ENCODE peak calls at places on chromosomes 7 and 10, in eight cellular contexts. X is heart right ventricle, B is suprapubic skin, O is esophagus squamous epithelium, U is Panc1, D is kidney, H is A549, K is lower lobe of right lung. M is an unnamed sample. For H3K4me1, the result is how much of the 10 kb centered on the place peaks cover.

GRCh38 chr7:1672851-1673486 is 2.9 kb downstream of the ELFN1 start:
- DNase-seq in O (no peak), U (no peak), B (peak), H (no peak), X (no peak), K (peak), D (peak), M (no peak)

GRCh38 chr10:80579370-80579769 is 41.7 kb downstream of the SH2D4B start:
- DNase-seq in D (no peak), B (no peak), O (no peak), H (no peak), X (no peak), U (no peak), K (no peak), M (no peak)

GRCh38 chr10:93436577-93436976 is 45.6 kb downstream of the MYOF start:
- DNase-seq in H (no peak), X (peak), U (no peak), O (no peak), B (no peak), D (no peak), K (no peak), M (no peak)

GRCh38 chr10:23530079-23530478 is 91.2 kb downstream of the OTUD1 start:
- DNase-seq in D (no peak), X (no peak), O (no peak), B (no peak), H (peak), U (no peak), K (no peak), M (no peak)

GRCh38 chr10:131576341-131577177 is 265.0 kb upstream of the TCERG1L start:
- DNase-seq in K (no peak), B (no peak), D (no peak), H (no peak), U (no peak), O (no peak), X (no peak), M (no peak)

GRCh38 chr10:18437486-18437885 is 213.9 kb downstream of the NSUN6 start:
- DNase-seq in X (no peak), U (no peak), O (no peak), B (no peak), D (no peak), K (no peak), H (no peak), M (no peak)

GRCh38 chr10:42984761-42985325 is 92.0 kb upstream of the RET start:
- DNase-seq in O (no peak), U (no peak), D (peak), K (peak), H (no peak), B (no peak), X (no peak), M (no peak)

GRCh38 chr7:141221007-141221612 is 147.2 kb downstream of the TMEM178B start:
- DNase-seq in B (no peak), X (no peak), D (no peak), K (no peak), O (no peak), H (no peak), U (no peak), M (no peak)

GRCh38 chr10:43186150-43186549 is 47.9 kb downstream of the CSGALNACT2 start:
- DNase-seq in X (no peak), H (no peak), K (no peak), O (no peak), B (no peak), D (no peak), U (no peak), M (no peak)

DNA sequence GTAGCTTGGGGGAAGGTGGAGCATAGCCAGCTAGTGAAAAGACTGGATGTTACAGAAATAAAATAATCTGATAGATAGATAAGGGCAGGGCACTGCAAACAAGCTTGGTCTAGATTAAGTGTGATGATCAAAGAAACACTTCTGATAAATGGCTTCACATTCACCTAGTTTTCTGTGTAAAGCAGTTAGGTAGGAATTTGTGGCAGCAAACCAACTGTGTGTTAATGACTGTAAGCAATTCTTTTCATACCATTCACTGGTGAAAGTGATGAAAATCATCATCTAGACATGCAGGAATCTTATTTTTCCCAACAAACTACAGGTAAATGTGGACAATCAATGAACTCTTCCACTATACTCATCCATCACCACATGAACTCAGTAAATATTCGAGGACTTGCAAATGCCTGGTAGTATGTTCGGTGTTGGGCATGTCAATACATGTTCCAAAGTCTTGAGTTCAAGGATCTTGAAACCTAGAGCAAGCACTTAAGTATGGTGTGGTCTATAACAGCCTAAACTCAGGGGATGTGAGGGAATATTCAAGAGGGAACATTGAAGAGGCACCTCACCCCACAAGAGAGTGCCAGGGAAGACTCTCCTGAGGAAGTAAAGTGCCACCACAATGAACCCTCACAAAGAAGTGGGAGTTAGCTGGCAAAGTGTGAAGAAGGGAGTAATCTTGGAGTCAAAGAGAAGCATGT is 20.4 kb downstream of the PON3 start:
- DNase-seq in X (no peak), B (no peak), O (no peak), K (no peak), D (no peak), H (no peak), U (no peak), M (no peak)
- H3K4me1 ChIP-seq in X (under half), B (under half), O (under half), K (under half), D (under half), H (under half), U (under half), M (under half)

GRCh38 chr10:124614003-124614659 is 130.0 kb downstream of the FAM53B start:
- DNase-seq in O (no peak), H (no peak), X (no peak), K (no peak), D (no peak), B (no peak), U (no peak), M (no peak)
- H3K4me1 ChIP-seq in O (under half), H (under half), X (under half), K (half or more), D (under half), B (under half), U (under half), M (under half)

DNA sequence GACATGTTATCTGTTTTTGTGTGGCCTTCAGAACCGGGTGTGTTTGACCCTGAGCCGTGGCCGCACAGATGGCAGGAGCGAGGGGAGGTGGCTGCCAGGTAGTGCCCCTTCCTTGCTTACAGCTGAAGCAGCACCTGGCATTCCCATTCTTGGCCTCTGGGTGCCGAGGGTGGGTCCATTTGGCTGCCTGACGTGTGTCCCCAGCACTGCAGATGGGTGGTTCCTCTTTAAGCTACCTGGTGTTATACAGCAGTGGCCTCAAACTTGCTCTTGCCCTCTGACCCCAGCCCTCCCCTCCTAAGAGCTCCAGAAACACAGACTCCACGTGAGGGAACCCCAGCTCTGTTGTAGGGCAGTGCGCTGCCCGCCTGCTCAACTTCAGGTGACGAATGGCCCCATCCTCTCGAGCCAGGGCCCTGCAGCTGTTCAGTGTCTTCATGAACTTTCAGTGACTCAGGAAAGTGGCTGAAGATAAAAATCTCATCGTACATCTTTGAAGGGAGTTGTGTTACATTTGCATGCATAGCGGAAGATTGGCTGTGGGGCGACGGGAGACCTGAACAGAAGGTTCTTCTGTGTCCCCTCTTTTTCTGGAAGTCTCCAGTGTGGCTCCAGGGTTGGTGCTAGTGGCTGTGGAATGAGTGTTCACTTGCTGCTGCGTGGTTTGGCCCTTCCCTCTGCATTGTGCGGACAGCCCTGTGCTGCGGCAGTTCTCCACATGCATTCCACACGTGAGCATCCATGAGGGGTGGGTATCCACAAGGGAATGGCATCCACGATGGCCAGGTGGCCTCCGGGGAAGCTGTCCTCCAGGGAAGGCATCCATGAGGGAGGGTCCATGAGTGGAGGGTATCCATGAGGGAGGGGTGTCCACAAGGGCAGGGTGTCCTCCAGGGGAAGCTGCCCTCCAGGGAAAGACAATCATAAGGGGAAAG is 91.6 kb downstream of the INPP5A start:
- DNase-seq in B (peak), U (no peak), D (peak), H (no peak), X (no peak), K (no peak), O (no peak), M (no peak)
- H3K4me1 ChIP-seq in B (half or more), U (under half), D (under half), H (under half), X (half or more), K (half or more), O (under half), M (under half)

GRCh38 chr7:47572939-47573757 is 8.8 kb downstream of the TNS3 start:
- DNase-seq in K (no peak), B (no peak), O (no peak), H (no peak), X (no peak), D (no peak), U (no peak), M (peak)
- H3K4me1 ChIP-seq in K (half or more), B (half or more), O (under half), H (half or more), X (half or more), D (half or more), U (half or more), M (under half)

DNA sequence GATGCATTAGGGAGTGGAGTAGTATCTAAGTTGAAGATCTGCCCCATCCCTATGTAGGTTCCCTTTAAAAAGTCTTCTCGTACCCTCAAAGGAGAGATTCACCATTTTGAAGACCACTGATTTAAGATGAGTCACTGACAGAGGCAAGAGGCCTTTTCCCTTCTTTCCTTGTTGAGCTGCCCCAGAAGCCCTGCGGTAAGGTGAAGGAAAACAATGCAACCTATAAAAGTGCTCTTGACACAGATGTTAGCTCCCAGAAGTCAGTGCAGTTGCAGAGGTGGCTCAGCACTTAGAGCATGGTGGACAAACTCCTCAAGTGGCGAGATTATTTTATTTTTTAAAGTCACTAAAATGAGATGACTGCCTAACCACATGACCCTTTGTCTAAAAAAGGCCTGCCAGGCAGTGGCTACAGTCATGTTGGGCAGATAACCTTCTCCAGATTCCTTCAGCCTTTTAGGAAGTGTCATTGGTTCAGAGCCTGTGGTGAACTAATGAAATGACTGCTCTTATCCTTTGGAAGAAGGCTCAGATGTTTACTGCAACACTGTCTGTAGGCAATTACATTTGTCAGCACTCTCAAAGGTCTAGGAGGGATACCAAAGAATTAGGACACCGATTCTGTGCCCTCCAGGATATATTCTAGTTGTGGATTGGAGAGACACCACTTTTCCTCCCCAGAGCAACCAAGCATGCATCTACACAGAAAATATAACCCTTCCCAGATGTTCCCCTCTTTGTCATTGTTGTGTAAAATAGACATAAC is 88.7 kb downstream of the ARID5B start:
- DNase-seq in K (no peak), U (no peak), O (no peak), D (no peak), X (no peak), B (no peak), H (no peak), M (no peak)
- H3K4me1 ChIP-seq in K (under half), U (half or more), O (under half), D (under half), X (half or more), B (half or more), H (under half), M (under half)

GRCh38 chr7:34776748-34777358 is 118.8 kb downstream of the NPSR1 start:
- DNase-seq in D (no peak), H (no peak), K (no peak), B (no peak), X (no peak), U (no peak), O (no peak), M (no peak)
- H3K4me1 ChIP-seq in D (under half), H (under half), K (under half), B (under half), X (under half), U (under half), O (under half), M (under half)

DNA sequence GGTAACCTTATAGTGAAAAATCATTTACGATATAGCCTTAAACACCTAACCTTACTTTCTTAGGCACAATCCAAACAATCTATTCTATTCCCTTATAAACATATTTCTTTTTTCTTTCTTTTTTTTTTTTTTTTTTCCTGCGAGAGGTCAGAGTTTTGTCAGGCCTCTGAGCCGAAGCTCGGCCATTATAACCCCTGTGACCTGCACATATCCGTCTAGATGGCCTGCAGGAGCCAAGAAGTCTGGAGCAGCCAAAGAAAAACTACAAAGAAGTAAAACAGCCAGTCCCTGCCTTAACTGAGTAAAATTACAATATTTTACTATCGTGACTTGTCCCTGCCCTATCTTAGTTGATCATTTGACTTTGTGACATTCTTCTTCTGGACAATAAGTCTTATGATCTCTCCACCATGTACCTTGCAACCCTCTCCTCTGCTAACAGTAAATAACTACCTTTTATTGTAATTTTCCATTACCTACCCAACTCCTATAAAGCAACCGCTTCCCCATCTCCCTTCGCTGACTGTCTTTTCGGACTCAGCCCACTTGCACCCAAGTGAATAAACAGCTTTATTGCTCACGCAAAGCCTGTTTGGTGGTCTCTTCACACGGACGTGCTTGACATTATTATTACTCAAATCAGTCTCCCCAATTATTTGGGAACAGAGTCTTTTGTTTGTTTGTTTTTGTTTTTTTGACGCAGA is 64.5 kb downstream of the AOAH start:
- DNase-seq in K (no peak), X (no peak), U (no peak), B (no peak), H (no peak), D (no peak), O (no peak), M (no peak)
- H3K4me1 ChIP-seq in K (under half), X (under half), U (under half), B (under half), H (under half), D (under half), O (under half), M (under half)

GRCh38 chr10:5655003-5655600 is 11.3 kb downstream of the ASB13 start:
- DNase-seq in B (no peak), K (no peak), U (no peak), X (no peak), O (no peak), H (no peak), D (no peak), M (peak)
- H3K4me1 ChIP-seq in B (under half), K (under half), U (under half), X (under half), O (under half), H (under half), D (under half), M (half or more)

DNA sequence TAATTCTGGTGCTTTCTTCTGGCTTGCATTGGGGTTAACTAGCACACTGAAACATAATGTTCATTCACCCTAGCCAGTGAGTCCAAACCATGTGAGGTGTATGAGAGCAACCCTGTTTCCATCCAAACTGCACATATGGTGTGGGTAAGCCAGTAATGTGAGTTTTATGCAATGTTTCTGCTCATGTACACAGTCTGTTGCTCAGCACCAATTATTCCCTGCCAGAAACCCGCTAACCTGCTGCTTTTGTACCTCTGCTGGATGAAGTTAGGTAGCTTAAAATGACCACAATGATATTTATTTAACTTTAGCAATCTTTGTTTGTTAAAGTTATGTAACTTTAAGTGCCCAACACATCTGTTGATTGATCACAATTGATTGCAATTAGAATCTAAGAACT is 93.7 kb upstream of the RPA3 start:
- DNase-seq in K (no peak), B (no peak), O (no peak), D (no peak), U (no peak), X (no peak), H (no peak), M (no peak)
- H3K4me1 ChIP-seq in K (under half), B (under half), O (under half), D (under half), U (under half), X (under half), H (under half), M (under half)

DNA sequence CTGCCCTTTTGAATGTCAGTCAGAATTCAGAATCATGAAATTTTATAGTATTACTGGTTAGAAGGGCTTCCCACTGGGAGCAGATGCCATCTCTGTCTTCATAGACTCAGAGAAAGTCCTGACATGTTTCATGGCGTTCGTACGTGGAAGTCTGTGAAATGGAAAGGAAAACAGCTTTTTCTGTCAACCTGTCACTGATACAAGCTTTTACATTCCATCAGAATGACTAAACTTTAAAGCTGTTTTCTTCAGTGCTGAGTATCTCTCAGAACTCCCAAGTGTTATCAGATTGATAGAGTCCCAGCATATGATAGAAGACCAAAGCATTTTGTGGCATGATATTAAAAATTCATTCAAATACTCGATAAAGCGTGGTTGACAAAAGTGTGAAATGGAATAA is 726.7 kb upstream of the GALNT17 start:
- DNase-seq in K (no peak), D (no peak), O (no peak), H (no peak), U (no peak), X (no peak), B (no peak), M (no peak)
- H3K4me1 ChIP-seq in K (under half), D (under half), O (under half), H (under half), U (under half), X (under half), B (under half), M (under half)

M was measured in right lobe of liver.